ENCODE peak calls at places on chromosomes 4 and X, in ten cellular contexts. K is mucosa of descending colon, N is psoas muscle, A is tibial artery, M is foreskin keratinocyte, V is Karpas-422, H is left lung, G is heart right ventricle, T is fibroblast of lung, L is IMR-90. S is an unnamed sample.

GRCh38 chrX:54076903-54077302 is 32.6 kb upstream of the PHF8 start:
- DNase-seq in G (no peak), V (no peak), M (peak; percentile 77), L (peak; percentile 60), T (peak; percentile 35), H (no peak), A (no peak), N (no peak), K (no peak), S (no peak)

GRCh38 chr4:108168213-108168671 is 490 bp downstream of the LEF1 start:
- DNase-seq in H (no peak), L (peak; percentile 8), G (no peak), K (no peak), N (no peak), M (peak; percentile 47), V (no peak), A (no peak), T (peak; percentile 16), S (no peak)

GRCh38 chrX:131677655-131678628 is 134.1 kb downstream of the OR13H1 start:
- DNase-seq in G (no peak), V (peak; percentile 79), N (no peak), K (no peak), A (no peak), H (no peak), L (peak; percentile 3), T (peak; percentile 15), M (no peak), S (no peak)

GRCh38 chr4:89337678-89338077 is 30.1 kb upstream of the GPRIN3 start:
- DNase-seq in H (no peak), M (no peak), V (no peak), L (no peak), N (no peak), A (no peak), G (no peak), K (no peak), T (no peak), S (no peak)

GRCh38 chr4:25743971-25744370 is 88.3 kb downstream of the SLC34A2 start:
- DNase-seq in V (no peak), T (no peak), K (no peak), G (no peak), H (no peak), L (no peak), N (no peak), M (no peak), A (no peak), S (no peak)

GRCh38 chrX:16239211-16239610 is 71.9 kb downstream of the MAGEB17 start:
- DNase-seq in K (no peak), T (peak; percentile 94), A (no peak), V (no peak), H (no peak), N (no peak), M (peak; percentile 85), G (no peak), L (peak; percentile 88), S (no peak)

GRCh38 chr4:4789462-4789861 is 70.0 kb upstream of the MSX1 start:
- DNase-seq in T (no peak), A (no peak), G (no peak), V (peak; percentile 76), K (no peak), H (no peak), N (no peak), M (no peak), L (no peak), S (no peak)

GRCh38 chr4:102318105-102318504 is 27.2 kb downstream of the SLC39A8 start:
- DNase-seq in L (no peak), K (no peak), G (no peak), M (no peak), V (no peak), H (no peak), N (no peak), A (no peak), T (peak; percentile 11), S (no peak)

GRCh38 chrX:39840141-39841126 is 257.3 kb downstream of the BCOR start:
- DNase-seq in G (no peak), V (no peak), A (peak; percentile 26), M (no peak), L (no peak), N (no peak), H (no peak), T (no peak), K (no peak), S (no peak)

GRCh38 chr4:2937146-2937857 is 25.9 kb downstream of the NOP14 start:
- DNase-seq in V (no peak), G (no peak), M (peak; percentile 98), L (no peak), T (peak; percentile 79), N (peak; percentile 55), K (peak; percentile 51), H (peak; percentile 87), A (peak; percentile 18), S (peak; percentile 87)

GRCh38 chrX:19670854-19671620 is 155.7 kb upstream of the MAP3K15 start:
- DNase-seq in N (no peak), H (no peak), V (no peak), T (peak; percentile 84), A (peak; percentile 22), L (peak; percentile 79), M (peak; percentile 63), K (peak; percentile 61), G (peak; percentile 39), S (no peak)

GRCh38 chr4:184112006-184112550 is 105.6 kb downstream of the ENPP6 start:
- DNase-seq in T (no peak), V (no peak), G (no peak), L (no peak), K (no peak), M (no peak), A (no peak), H (no peak), N (no peak), S (no peak)

GRCh38 chr4:41455215-41455614 is 82.7 kb upstream of the LIMCH1 start:
- DNase-seq in G (no peak), A (no peak), M (no peak), K (no peak), T (no peak), N (no peak), V (no peak), L (no peak), H (no peak), S (no peak)

GRCh38 chr4:125321709-125322362 is 7.1 kb downstream of the FAT4 start:
- DNase-seq in H (no peak), V (no peak), T (peak; percentile 65), K (no peak), N (no peak), L (peak; percentile 61), M (peak; percentile 36), G (no peak), A (no peak), S (no peak)

GRCh38 chr4:110196206-110196870 is 2.1 kb downstream of the ELOVL6 start:
- DNase-seq in G (peak; percentile 48), K (peak; percentile 78), L (peak; percentile 32), A (peak; percentile 28), H (peak; percentile 73), V (peak; percentile 80), T (peak; percentile 51), N (peak; percentile 58), M (no peak), S (peak; percentile 71)
- H3K4me1 ChIP-seq in G (peaks cover 7% of the 10 kb centered on the region), K (peaks cover 21% of the 10 kb centered on the region), L (no peaks in the 10 kb centered on the region), A (peaks cover 6% of the 10 kb centered on the region), H (peaks cover 49% of the 10 kb centered on the region), V (peaks cover 46% of the 10 kb centered on the region), T (peaks cover 11% of the 10 kb centered on the region), N (no peaks in the 10 kb centered on the region), M (peaks cover 20% of the 10 kb centered on the region), S (peaks cover 14% of the 10 kb centered on the region)

DNA sequence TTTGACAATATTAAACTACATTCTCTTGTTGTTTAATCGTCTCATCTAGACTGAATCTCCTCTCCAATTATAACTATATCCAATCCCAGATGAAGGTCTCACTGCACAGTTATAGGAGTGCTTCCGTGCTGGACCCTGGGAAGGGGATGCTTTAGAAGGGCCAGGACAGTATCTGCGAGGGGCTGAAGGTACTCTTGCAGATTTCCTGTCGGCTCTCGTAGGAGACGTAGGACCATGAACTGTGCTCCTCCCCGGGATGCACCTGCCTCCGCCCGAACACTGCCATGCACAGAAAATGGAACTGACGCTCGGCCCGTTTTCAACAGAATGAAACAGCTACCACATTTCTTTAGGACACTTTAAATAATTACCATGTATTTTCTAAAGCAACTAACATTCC is 39.4 kb downstream of the FAT1 start:
- DNase-seq in N (no peak), A (no peak), H (no peak), V (no peak), T (no peak), G (no peak), L (no peak), K (no peak), M (no peak), S (no peak)
- H3K4me1 ChIP-seq in N (peaks cover 7% of the 10 kb centered on the region), A (peaks cover 41% of the 10 kb centered on the region), H (peaks cover 4% of the 10 kb centered on the region), V (no peaks in the 10 kb centered on the region), T (peaks cover 10% of the 10 kb centered on the region), G (peaks cover 14% of the 10 kb centered on the region), L (peaks cover 29% of the 10 kb centered on the region), K (peaks cover 6% of the 10 kb centered on the region), M (peaks cover 29% of the 10 kb centered on the region), S (peaks cover 14% of the 10 kb centered on the region)

DNA sequence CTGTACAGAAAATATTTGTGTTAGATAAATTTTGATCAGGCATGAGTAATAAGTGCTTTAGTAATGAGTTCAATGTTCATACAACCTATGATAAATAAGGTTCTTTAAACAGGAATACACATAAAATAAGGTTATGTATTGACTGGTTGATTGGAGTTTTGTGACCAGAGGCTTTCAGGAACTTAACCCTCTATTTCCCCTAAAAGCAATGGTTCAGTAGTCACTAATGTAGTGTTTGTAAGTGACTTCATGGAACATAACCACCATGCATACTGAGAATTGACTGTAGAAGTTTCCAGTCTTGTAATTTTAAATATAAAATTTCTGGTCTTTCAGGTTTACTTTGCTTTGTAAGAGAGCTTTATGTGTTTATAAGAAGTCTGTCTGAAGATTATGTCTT is 28.1 kb downstream of the HPGD start:
- DNase-seq in M (no peak), L (no peak), H (no peak), K (no peak), N (no peak), A (no peak), G (no peak), T (no peak), V (no peak), S (no peak)
- H3K4me1 ChIP-seq in M (peaks cover 12% of the 10 kb centered on the region), L (no peaks in the 10 kb centered on the region), H (no peaks in the 10 kb centered on the region), K (peaks cover 7% of the 10 kb centered on the region), N (no peaks in the 10 kb centered on the region), A (no peaks in the 10 kb centered on the region), G (no peaks in the 10 kb centered on the region), T (no peaks in the 10 kb centered on the region), V (no peaks in the 10 kb centered on the region), S (no peaks in the 10 kb centered on the region)

DNA sequence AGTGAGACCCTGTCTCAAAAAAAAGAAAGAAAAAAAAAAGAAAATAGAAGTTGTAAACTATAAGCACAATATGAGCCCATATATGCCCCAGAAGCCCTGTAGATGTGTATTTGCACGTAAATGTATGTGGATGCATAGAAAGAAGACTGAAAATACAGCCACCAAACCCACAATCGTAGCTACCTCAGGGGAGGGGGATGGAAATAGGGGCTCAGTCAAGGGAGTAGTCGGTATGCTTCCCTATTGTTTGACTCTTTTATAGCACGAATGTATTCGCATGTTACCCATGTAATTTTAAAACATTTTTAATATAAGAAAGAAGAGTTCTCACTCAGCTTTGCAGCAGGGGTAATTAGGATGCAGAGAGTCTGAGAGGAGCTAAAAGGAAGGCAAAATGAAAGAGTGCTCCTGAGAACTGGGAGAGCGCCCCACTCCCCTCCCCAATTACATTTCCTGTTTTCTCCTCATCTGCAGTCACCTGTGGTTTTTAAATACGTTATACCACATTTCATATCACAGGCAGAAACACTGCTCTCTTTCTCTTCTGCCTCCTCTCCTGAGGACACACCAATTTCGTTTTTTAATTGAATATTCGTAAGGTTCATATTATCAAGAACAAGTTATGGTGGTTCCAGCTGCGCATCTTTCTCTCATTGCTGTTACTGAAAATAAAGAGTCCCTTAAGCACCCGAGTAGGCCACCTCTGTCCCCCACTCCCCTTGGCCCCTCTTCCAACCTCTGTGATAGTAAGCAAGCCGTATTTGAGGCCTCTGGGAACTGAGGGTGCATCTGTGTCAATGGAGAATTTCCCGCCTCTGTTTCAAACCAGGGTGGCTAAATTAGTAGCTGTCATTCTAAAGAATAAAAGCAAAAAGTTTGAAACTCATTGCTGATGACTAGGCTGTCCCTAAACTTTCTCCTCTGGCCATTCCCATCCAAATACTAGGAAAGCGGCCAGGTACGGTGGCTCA is 10.7 kb downstream of the SEPTIN6 start:
- DNase-seq in H (no peak), T (no peak), N (no peak), K (no peak), A (no peak), G (no peak), M (no peak), V (no peak), L (no peak), S (no peak)
- H3K4me1 ChIP-seq in H (peaks cover 31% of the 10 kb centered on the region), T (peaks cover 2% of the 10 kb centered on the region), N (no peaks in the 10 kb centered on the region), K (no peaks in the 10 kb centered on the region), A (peaks cover 6% of the 10 kb centered on the region), G (peaks cover 9% of the 10 kb centered on the region), M (no peaks in the 10 kb centered on the region), V (peaks cover 43% of the 10 kb centered on the region), L (peaks cover 5% of the 10 kb centered on the region), S (peaks cover 4% of the 10 kb centered on the region)